ENCODE peak calls at places on chromosomes 13 and 19, in four cellular contexts. P is K562, Z is HepG2, U is GM12878. M is an unnamed sample.

GRCh38 chr19:33818426-33818825 is 21.8 kb downstream of the KCTD15 start:
- DNase-seq in P (no peak), Z (no peak), U (no peak), M (no peak)

GRCh38 chr13:105817011-105817410 is 718.5 kb downstream of the EFNB2 start:
- DNase-seq in P (no peak), Z (no peak), U (no peak), M (no peak)

GRCh38 chr19:18671303-18672043 is 12.0 kb upstream of the CRTC1 start:
- DNase-seq in P (no peak), Z (no peak), U (no peak), M (no peak)

GRCh38 chr19:1067341-1068103 is 555 bp downstream of the ARHGAP45 start:
- DNase-seq in P (no peak), Z (no peak), U (no peak), M (no peak)

GRCh38 chr13:101514695-101515275 is 62.3 kb downstream of the ITGBL1 start:
- DNase-seq in P (peak), Z (peak), U (no peak), M (peak)

GRCh38 chr13:44810067-44810840 is 179.0 kb downstream of the NUFIP1 start:
- DNase-seq in P (no peak), Z (no peak), U (no peak), M (no peak)

GRCh38 chr13:99446242-99446641 is 55.0 kb upstream of the TM9SF2 start:
- DNase-seq in P (peak), Z (peak), U (no peak), M (no peak)

GRCh38 chr19:5086725-5087439 is 118.0 kb downstream of the KDM4B start:
- DNase-seq in P (no peak), Z (no peak), U (no peak), M (no peak)

GRCh38 chr13:23985060-23985459 is 87.8 kb upstream of the C1QTNF9B start:
- DNase-seq in P (no peak), Z (no peak), U (no peak), M (no peak)

GRCh38 chr19:8311461-8312260 is 3.5 kb upstream of the CD320 start:
- DNase-seq in P (no peak), Z (no peak), U (no peak), M (no peak)

GRCh38 chr13:99922631-99923404 is 48.7 kb downstream of the ZIC5 start:
- DNase-seq in P (no peak), Z (no peak), U (no peak), M (no peak)

DNA sequence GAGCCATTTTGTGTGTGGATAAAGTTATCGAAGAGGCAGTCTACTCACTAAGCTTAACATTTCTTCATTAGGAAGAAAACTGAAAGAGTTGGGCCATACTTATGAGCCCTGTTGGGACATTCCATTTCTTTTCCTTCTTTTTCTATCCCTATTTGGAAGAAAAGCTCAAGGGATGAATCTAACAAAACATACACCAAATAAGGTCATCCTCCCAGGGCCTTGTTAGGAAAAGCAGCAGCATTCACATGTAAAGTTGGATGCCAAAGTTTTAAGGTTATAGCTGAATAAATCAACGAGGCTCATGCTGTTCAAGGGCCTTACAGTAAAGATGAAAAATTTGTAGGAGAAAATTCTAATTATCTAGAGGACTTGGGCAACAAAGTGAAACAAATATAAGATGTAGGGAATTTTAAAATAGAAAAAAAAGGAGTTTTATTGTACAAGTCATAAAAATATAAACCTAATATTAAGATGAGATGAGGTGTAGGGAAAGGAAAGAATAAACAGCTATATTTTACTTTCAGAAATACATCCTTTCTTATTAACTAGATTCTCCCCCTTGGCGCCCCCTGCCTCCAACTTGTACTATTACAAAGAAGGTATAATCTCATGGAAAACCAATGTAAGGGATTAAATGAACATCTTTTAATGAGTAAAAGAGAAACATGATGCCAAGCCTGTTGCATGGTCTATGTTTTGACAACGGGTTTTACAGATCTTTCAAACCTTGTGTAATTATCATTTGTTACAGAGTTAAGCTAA is 160.4 kb downstream of the PCDH20 start:
- DNase-seq in P (no peak), Z (peak), U (no peak), M (peak)
- TF ChIP-seq FOXM1 in P (no peak), Z (no peak), U (no peak), M (no peak)

GRCh38 chr19:39710333-39710890 is 6.1 kb downstream of the LGALS14 start:
- DNase-seq in P (no peak), Z (no peak), U (no peak), M (no peak)
- TF ChIP-seq FOXK2 in P (no peak), Z (no peak), U (no peak), M (no peak)

GRCh38 chr19:55229789-55230182 is 1.2 kb upstream of the TMEM86B start:
- DNase-seq in P (no peak), Z (no peak), U (no peak), M (no peak)

GRCh38 chr19:55229145-55229788 is 704 bp upstream of the TMEM86B start:
- DNase-seq in P (no peak), Z (no peak), U (no peak), M (no peak)

GRCh38 chr19:55231391-55232283 is 3.1 kb upstream of the TMEM86B start:
- DNase-seq in P (no peak), Z (no peak), U (no peak), M (no peak)

GRCh38 chr19:55230780-55231179 is 2.2 kb upstream of the TMEM86B start:
- DNase-seq in P (no peak), Z (no peak), U (no peak), M (no peak)

GRCh38 chr19:55230329-55230728 is 1.8 kb upstream of the TMEM86B start:
- DNase-seq in P (no peak), Z (no peak), U (no peak), M (no peak)
- TF ChIP-seq BHLHE40 in P (no peak), Z (no peak), U (no peak), M (no peak)

DNA sequence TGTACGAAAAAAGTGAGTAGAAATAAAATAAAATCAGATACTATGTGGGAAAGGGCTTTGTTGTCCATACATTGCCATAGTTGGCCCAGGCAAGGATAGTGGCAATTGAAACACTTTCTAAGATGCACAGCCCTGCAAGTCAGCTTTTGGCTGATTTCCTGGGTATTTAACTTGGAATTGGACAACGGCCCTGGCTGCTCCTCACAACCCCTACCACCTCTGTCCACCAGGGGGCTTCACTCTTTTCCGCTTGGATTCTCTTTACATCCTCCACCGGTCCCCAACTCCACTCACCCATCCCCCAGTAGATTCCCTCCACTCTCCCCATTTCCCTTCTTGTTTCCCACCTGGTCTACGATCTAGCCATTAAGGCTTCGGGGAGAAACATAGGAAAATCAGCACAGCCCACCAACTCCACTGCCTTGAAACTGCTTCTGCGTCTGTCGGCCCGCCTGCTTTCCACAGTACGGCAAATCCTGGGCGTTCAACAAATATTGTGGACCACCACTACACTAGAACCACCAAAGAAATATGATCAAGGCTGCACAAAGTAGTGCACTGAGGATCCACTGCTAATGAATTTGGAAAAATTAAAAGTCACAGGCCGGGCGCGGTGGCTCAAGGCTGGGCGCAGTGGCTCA is 48.6 kb upstream of the GTF3A start:
- DNase-seq in P (peak), Z (peak), U (no peak), M (peak)
- TF ChIP-seq FOXM1 in P (no peak), Z (no peak), U (no peak), M (no peak)

GRCh38 chr19:15028490-15028889 is 20.8 kb upstream of the CASP14 start:
- DNase-seq in P (no peak), Z (no peak), U (no peak), M (no peak)

GRCh38 chr19:15022752-15023151 is 26.5 kb upstream of the CASP14 start:
- DNase-seq in P (no peak), Z (no peak), U (no peak), M (no peak)

GRCh38 chr19:15021286-15022007 is 27.8 kb upstream of the CASP14 start:
- DNase-seq in P (no peak), Z (no peak), U (no peak), M (no peak)

DNA sequence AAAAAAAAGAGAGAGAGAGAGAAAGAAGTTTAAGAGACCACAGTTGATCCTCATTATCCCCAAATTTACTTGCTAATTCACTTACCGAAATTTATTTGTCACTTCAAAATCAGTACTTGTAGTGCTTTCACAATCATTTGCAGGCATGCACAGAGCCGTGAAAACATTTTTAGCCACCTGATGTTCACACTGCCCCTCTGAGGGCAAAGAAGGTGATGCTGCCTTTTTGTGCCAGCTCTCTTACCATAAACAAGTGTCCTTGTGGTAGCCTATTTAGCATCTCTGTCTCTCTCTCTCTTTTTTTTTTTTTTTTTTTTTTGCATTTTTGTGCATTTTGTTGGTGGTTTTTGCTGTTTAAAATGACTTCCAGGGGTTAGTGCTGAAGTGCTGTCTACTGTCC is 24.0 kb upstream of the CASP14 start:
- DNase-seq in P (peak), Z (peak), U (no peak), M (peak)
- TF ChIP-seq FOXK2 in P (no peak), Z (no peak), U (no peak), M (no peak)

DNA sequence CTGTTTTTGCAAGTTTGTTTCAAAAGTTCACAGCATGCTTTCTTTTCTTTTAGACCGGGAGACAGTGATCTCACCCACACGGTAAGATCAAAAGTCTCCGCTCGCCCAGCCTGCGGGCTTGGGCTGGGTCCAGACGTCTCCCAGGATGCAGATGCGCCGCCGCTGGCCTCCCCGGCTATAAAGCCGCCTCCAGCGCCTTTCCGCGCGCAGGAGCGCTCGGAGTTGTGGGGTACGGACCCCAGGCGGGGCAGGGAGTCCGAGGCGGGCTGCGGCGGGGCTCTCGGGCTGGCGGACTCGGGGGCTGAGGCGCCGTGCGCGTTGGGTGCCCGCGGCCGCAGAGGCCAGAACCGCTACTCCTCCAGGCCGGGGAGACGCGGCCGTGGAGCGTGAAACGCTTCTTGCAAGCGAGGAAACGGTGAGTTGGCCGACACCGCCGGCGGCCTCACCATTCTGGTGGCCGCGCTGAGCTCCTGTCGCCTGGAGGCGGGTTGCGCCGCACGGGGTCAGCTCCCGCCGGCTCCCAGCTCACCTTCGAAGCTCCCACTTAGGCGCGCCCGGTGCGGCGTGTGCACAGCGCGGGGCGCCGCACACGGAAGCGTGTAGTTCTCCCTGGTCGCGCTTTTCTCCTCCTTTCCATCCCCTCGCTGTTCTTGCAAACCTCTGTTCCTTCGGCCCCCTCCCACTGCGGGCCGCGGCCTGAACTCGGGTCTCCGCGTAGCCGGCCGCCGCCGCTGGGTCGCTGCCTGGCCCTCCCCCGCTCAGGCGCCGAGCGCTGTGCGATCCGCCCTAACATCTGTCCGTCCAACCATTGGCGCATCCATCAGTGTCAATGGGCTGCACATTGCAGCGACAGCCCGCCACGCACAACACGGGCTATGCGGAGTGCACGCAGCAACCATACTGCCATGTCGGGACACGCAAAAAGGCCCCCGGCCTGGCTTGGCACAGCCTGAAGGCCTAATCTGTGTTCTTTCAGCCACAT is 2.3 kb upstream of the TSHZ3 start:
- DNase-seq in P (no peak), Z (no peak), U (no peak), M (no peak)
- TF ChIP-seq BHLHE40 in P (no peak), Z (no peak), U (no peak), M (no peak)